ENCODE peak calls at places on chromosomes 16 and 17, in six cellular contexts. L is osteocyte, F is GM13977, T is neural progenitor cell, P is mammary epithelial cell, D is RWPE2. O is an unnamed sample.

GRCh38 chr16:24653725-24654124 is 75.7 kb upstream of the TNRC6A start:
- DNase-seq in P (no peak), L (no peak), F (no peak), T (no peak), D (no peak), O (no peak)

GRCh38 chr17:57356153-57356721 is 99.9 kb downstream of the MSI2 start:
- DNase-seq in T (no peak), L (no peak), P (no peak), D (no peak), F (no peak), O (no peak)

GRCh38 chr16:78996806-78997205 is 603.7 kb downstream of the MAF start:
- DNase-seq in L (no peak), D (no peak), F (no peak), P (no peak), T (no peak), O (no peak)

GRCh38 chr16:23801387-23801786 is 34.4 kb upstream of the PRKCB start:
- DNase-seq in F (peak), D (no peak), P (peak), T (peak), L (no peak), O (peak)

GRCh38 chr17:74499992-74500391 is 31.3 kb downstream of the CD300LB start:
- DNase-seq in D (no peak), L (peak), F (peak), T (no peak), P (no peak), O (no peak)

GRCh38 chr17:81084691-81085419 is 49.9 kb downstream of the BAIAP2 start:
- DNase-seq in F (no peak), T (no peak), D (no peak), L (no peak), P (no peak), O (no peak)

GRCh38 chr16:54177052-54177856 is 109.3 kb downstream of the IRX3 start:
- DNase-seq in F (no peak), P (no peak), T (no peak), D (no peak), L (no peak), O (no peak)

GRCh38 chr16:30767767-30768465 is 5.8 kb downstream of the RNF40 start:
- DNase-seq in P (no peak), L (no peak), F (no peak), T (no peak), D (peak), O (no peak)

GRCh38 chr16:59324462-59324861 is 590.3 kb upstream of the GOT2 start:
- DNase-seq in T (no peak), L (no peak), P (no peak), F (no peak), D (no peak), O (no peak)

GRCh38 chr17:79461041-79461440 is 149.8 kb downstream of the RBFOX3 start:
- DNase-seq in L (no peak), T (no peak), P (peak), F (no peak), D (no peak), O (no peak)

GRCh38 chr17:14334261-14334860 is 33.5 kb downstream of the HS3ST3B1 start:
- DNase-seq in D (no peak), T (no peak), L (no peak), F (no peak), P (no peak), O (no peak)

GRCh38 chr16:2517954-2518605 is 2.1 kb upstream of the AMDHD2 start:
- DNase-seq in T (no peak), L (no peak), P (no peak), D (no peak), F (no peak), O (no peak)

GRCh38 chr17:79951361-79952264 is 84.1 kb downstream of the TBC1D16 start:
- DNase-seq in P (no peak), F (peak), L (no peak), T (peak), D (peak), O (peak)

GRCh38 chr16:30697264-30698138 is 1.5 kb upstream of the SRCAP start:
- DNase-seq in P (no peak), D (no peak), T (no peak), F (peak), L (no peak), O (no peak)

GRCh38 chr17:54085020-54085419 is 262.3 kb downstream of the KIF2B start:
- DNase-seq in T (no peak), F (no peak), D (no peak), P (no peak), L (no peak), O (no peak)

GRCh38 chr17:2898255-2898926 is 102.2 kb downstream of the RAP1GAP2 start:
- DNase-seq in T (no peak), F (no peak), L (no peak), D (no peak), P (no peak), O (no peak)

GRCh38 chr17:7445011-7445927 is at the start of gene CHRNB1:
- DNase-seq in D (no peak), F (peak), L (no peak), T (peak), P (no peak), O (peak)

GRCh38 chr17:58341861-58342475 is 10.0 kb downstream of the SUPT4H1 start:
- DNase-seq in L (no peak), D (no peak), F (no peak), T (no peak), P (no peak), O (no peak)

GRCh38 chr17:35256629-35257028 is 13.8 kb downstream of the SLFN5 start:
- DNase-seq in T (no peak), D (no peak), P (no peak), F (no peak), L (no peak), O (no peak)

GRCh38 chr17:61490540-61490975 is 38.3 kb downstream of the TBX4 start:
- DNase-seq in P (peak), L (no peak), F (no peak), T (no peak), D (no peak), O (no peak)

GRCh38 chr16:47461598-47462266 is 601 bp downstream of the PHKB start:
- DNase-seq in F (peak), L (no peak), D (no peak), T (peak), P (peak), O (peak)

GRCh38 chr16:25140459-25140858 is 28.9 kb downstream of the LCMT1 start:
- DNase-seq in F (no peak), D (no peak), P (peak), T (no peak), L (no peak), O (no peak)

GRCh38 chr16:13453938-13454553 is 465.9 kb upstream of the ERCC4 start:
- DNase-seq in P (peak), L (no peak), T (peak), F (peak), D (no peak), O (peak)

GRCh38 chr17:67836205-67836987 is 11.1 kb downstream of the BPTF start:
- DNase-seq in F (no peak), L (no peak), T (no peak), P (no peak), D (no peak), O (no peak)

GRCh38 chr16:2333772-2334379 is 6.7 kb downstream of the ABCA3 start:
- DNase-seq in D (no peak), L (peak), T (no peak), F (no peak), P (no peak), O (no peak)

GRCh38 chr17:5033352-5034015 is 1.7 kb downstream of the SLC52A1 start:
- DNase-seq in T (no peak), L (no peak), D (no peak), F (no peak), P (no peak), O (no peak)

GRCh38 chr17:40121886-40122465 is at the start of gene MSL1:
- DNase-seq in D (peak), L (peak), F (peak), P (peak), T (peak), O (peak)

GRCh38 chr16:47927330-47927729 is 228.5 kb downstream of the ABCC12 start:
- DNase-seq in T (no peak), F (no peak), D (no peak), L (no peak), P (peak), O (no peak)

GRCh38 chr17:33686171-33686570 is 393.1 kb upstream of the ASIC2 start:
- DNase-seq in D (no peak), P (no peak), T (no peak), L (no peak), F (peak), O (peak)

GRCh38 chr17:74011963-74012362 is 191.5 kb upstream of the RPL38 start:
- DNase-seq in D (no peak), L (no peak), P (no peak), T (no peak), F (no peak), O (no peak)

GRCh38 chr17:78120971-78121800 is 7.4 kb downstream of the TMC6 start:
- DNase-seq in D (no peak), L (no peak), P (no peak), F (no peak), T (no peak), O (no peak)

GRCh38 chr17:31433091-31433790 is 41.8 kb downstream of the RAB11FIP4 start:
- DNase-seq in T (no peak), F (no peak), D (no peak), P (no peak), L (no peak), O (no peak)

GRCh38 chr17:32742686-32743538 is 134.0 kb downstream of the MYO1D start:
- DNase-seq in F (no peak), D (no peak), T (no peak), L (no peak), P (no peak), O (no peak)

GRCh38 chr16:23248261-23249194 is 53.6 kb upstream of the SCNN1B start:
- DNase-seq in F (no peak), T (no peak), L (no peak), D (no peak), P (peak), O (no peak)

GRCh38 chr16:85614338-85615013 is 1.4 kb downstream of the GSE1 start:
- DNase-seq in D (no peak), F (no peak), T (peak), P (no peak), L (no peak), O (no peak)

GRCh38 chr16:65071371-65072311 is 50.2 kb downstream of the CDH11 start:
- DNase-seq in F (no peak), T (no peak), D (no peak), L (no peak), P (no peak), O (no peak)

GRCh38 chr16:48433116-48433848 is 48.1 kb upstream of the SIAH1 start:
- DNase-seq in T (no peak), L (no peak), P (no peak), D (no peak), F (no peak), O (no peak)

GRCh38 chr16:78957328-78958100 is 643.0 kb downstream of the MAF start:
- DNase-seq in L (no peak), F (no peak), P (no peak), T (peak), D (no peak), O (peak)

GRCh38 chr17:80010283-80010858 is 25.3 kb downstream of the TBC1D16 start:
- DNase-seq in P (no peak), L (no peak), D (no peak), T (no peak), F (no peak), O (no peak)

DNA sequence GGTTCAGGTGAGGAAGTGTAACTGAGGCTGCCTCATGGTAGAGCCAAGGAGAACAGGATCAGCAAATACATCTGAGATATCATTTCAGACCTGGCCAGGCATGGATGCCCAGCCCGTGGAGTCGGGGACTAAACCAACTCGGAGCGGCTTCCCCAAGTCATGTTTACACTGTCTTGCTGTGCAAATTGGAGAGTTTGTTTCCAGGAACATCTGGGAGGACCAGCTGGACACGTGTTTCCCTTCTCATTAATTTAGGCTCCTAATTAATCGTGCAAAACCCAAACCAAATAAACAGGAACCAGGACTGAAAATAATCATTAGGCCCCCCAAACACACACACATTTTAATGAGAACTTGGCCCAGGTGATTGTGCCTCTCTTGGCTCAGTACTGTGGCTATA is 70.9 kb upstream of the SALL1 start:
- DNase-seq in P (no peak), T (no peak), D (no peak), L (no peak), F (no peak), O (no peak)
- TF ChIP-seq CTCF in P (no peak), T (no peak), D (no peak), L (no peak), F (no peak), O (no peak)

DNA sequence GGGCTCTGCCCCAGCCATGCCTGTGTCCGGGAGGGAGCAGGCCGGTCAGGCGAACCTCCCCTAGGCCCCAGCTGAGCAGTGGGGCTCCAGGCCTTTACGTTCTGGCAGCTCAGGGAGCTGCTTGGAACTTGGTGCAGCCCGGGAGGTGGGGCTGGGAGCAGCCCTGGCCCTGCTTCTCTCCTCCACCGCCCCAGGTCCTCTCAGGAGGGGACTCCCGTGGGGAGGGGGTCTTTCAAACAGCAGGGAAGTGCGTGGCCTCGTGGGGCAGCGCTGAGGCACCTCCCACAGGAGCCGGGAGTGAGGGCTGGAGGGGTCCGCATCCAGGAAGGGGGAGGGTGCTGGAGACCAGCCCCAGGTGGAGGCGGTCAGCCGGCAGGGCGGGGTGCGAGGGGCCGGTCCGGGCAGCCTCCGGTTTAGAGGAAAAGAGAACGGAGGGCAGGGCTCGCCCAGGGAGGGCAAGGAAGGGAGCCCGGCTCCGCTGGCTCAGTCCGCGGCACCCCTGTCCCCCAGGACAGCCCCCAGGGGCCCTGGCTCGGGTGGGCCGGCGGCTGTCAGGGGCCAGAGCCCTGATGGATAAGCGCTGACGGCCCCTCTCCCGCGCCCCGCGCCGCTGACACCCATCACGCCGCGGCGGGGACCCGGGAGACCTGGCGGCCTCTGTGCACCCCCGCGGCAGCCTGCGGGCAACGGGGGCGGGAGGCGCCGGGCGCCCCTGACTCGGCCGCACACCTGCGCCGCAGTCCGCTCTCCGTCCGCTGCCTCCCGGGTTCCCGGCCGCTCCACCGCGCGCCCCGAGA is 585 bp upstream of the PRR35 start:
- DNase-seq in P (no peak), T (no peak), F (no peak), L (no peak), D (no peak), O (no peak)
- TF ChIP-seq CTCF in P (no peak), T (no peak), F (no peak), L (no peak), D (no peak), O (no peak)

DNA sequence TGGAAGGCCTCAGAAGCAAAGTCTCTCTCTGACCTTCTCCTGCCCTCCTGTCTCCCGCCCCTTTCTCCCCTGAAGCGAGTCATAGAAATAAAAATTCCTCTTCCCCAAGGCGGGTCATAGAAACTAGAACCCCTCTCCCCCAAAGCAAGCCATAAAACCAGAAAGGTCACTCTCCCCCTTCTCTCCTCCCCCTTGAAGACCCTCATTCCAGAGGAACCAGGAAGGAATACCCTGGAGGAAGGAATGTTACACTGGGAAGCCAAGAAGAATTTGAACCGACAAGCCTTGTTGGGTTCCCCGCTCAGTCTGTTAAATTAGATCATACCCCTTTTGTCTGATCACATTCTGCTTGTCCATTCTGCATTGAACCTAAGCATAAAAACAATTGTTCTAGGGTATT is 2.7 kb upstream of the GJC1 start:
- DNase-seq in T (peak), L (no peak), F (no peak), P (no peak), D (no peak), O (no peak)
- TF ChIP-seq CTCF in T (peak), L (no peak), F (no peak), P (no peak), D (no peak), O (peak)

GRCh38 chr17:82416264-82416663 is 1.9 kb upstream of the HEXD start:
- DNase-seq in F (no peak), D (peak), T (no peak), L (no peak), P (no peak), O (no peak)

GRCh38 chr17:82415336-82415735 is 2.8 kb upstream of the HEXD start:
- DNase-seq in P (no peak), T (no peak), L (no peak), F (no peak), D (peak), O (no peak)

GRCh38 chr17:82415786-82416185 is 2.4 kb upstream of the HEXD start:
- DNase-seq in T (no peak), L (no peak), F (no peak), D (peak), P (no peak), O (no peak)

GRCh38 chr17:82418001-82418986 is at the start of the genes HEXD and OGFOD3:
- DNase-seq in L (peak), D (peak), F (peak), P (peak), T (peak), O (peak)

GRCh38 chr17:82416771-82417170 is 1.4 kb upstream of the HEXD start:
- DNase-seq in D (peak), L (no peak), P (no peak), F (no peak), T (no peak), O (no peak)
- TF ChIP-seq CTCF in D (no peak), L (no peak), P (no peak), F (no peak), T (peak), O (peak)

GRCh38 chr16:28823719-28824547 is 1.1 kb downstream of the ATXN2L start:
- DNase-seq in D (peak), P (peak), T (peak), L (peak), F (peak), O (peak)
- TF ChIP-seq CTCF in D (no peak), P (peak), T (peak), L (peak), F (peak), O (peak)

O was measured in neural crest cell.